ENCODE peak calls at places on chromosomes 11 and 22, in five cellular contexts. N is vagina, I is neural progenitor cell, C is HCT116, L is spleen. X is an unnamed sample. For H3K4me1, the result is how much of the 10 kb centered on the place peaks cover.

GRCh38 chr11:66172146-66172545 is 96.3 kb upstream of the RAB1B start:
- DNase-seq in N (no peak), I (no peak), C (peak), L (no peak), X (no peak)

GRCh38 chr11:76314741-76315090 is 66.2 kb downstream of the THAP12 start:
- DNase-seq in N (no peak), I (no peak), C (no peak), L (no peak), X (no peak)

GRCh38 chr11:76493626-76494539 is 49.1 kb downstream of the EMSY start:
- DNase-seq in N (no peak), I (no peak), C (no peak), L (no peak), X (no peak)

GRCh38 chr22:23903328-23903971 is 9.3 kb downstream of the MIF start:
- DNase-seq in N (no peak), I (no peak), C (no peak), L (no peak), X (no peak)

GRCh38 chr11:71356904-71357303 is 91.3 kb downstream of the DHCR7 start:
- DNase-seq in N (no peak), I (no peak), C (no peak), L (no peak), X (no peak)

GRCh38 chr11:73249304-73249703 is 22.8 kb upstream of the P2RY6 start:
- DNase-seq in N (no peak), I (no peak), C (no peak), L (no peak), X (no peak)

GRCh38 chr22:46192210-46192993 is 42.1 kb downstream of the PPARA start:
- DNase-seq in N (no peak), I (no peak), C (no peak), L (no peak), X (no peak)

GRCh38 chr11:1410366-1411291 is 20.9 kb downstream of the BRSK2 start:
- DNase-seq in N (no peak), I (peak), C (no peak), L (no peak), X (no peak)

GRCh38 chr11:1690167-1691026 is 6.6 kb upstream of the KRTAP5-6 start:
- DNase-seq in N (no peak), I (no peak), C (no peak), L (no peak), X (no peak)

GRCh38 chr11:47565340-47566165 is at the start of gene PTPMT1:
- DNase-seq in N (no peak), I (peak), C (peak), L (peak), X (peak)

GRCh38 chr11:65558002-65558784 is at the start of gene LTBP3:
- DNase-seq in N (no peak), I (peak), C (no peak), L (peak), X (peak)

GRCh38 chr11:48005133-48005532 is 24.8 kb downstream of the PTPRJ start:
- DNase-seq in N (no peak), I (no peak), C (no peak), L (peak), X (no peak)

GRCh38 chr11:6925636-6926207 is 504 bp upstream of the ZNF215 start:
- DNase-seq in N (no peak), I (peak), C (peak), L (no peak), X (no peak)

GRCh38 chr11:57556041-57556440 is 11.4 kb downstream of the UBE2L6 start:
- DNase-seq in N (no peak), I (no peak), C (no peak), L (no peak), X (no peak)

GRCh38 chr11:45994421-45995341 is 72.2 kb downstream of the LARGE2 start:
- DNase-seq in N (no peak), I (peak), C (no peak), L (no peak), X (no peak)

GRCh38 chr22:32794449-32795213 is 6.9 kb upstream of the TIMP3 start:
- DNase-seq in N (no peak), I (no peak), C (peak), L (no peak), X (no peak)

GRCh38 chr11:114257621-114258558 is 38.3 kb upstream of the NNMT start:
- DNase-seq in N (no peak), I (peak), C (no peak), L (peak), X (peak)

GRCh38 chr22:50000587-50001387 is 11.8 kb downstream of the IL17REL start:
- DNase-seq in N (peak), I (no peak), C (no peak), L (no peak), X (peak)

GRCh38 chr22:30238136-30238535 is 8.4 kb downstream of the LIF start:
- DNase-seq in N (no peak), I (no peak), C (no peak), L (no peak), X (no peak)
- H3K4me1 ChIP-seq in N (under half), I (under half), C (half or more), L (under half), X (under half)

GRCh38 chr22:27123880-27124279 is 466.5 kb downstream of the MIAT start:
- DNase-seq in N (no peak), I (no peak), C (no peak), L (no peak), X (no peak)
- H3K27ac ChIP-seq in N (no peak), I (no peak), C (no peak), L (no peak), X (no peak)

GRCh38 chr11:117826832-117827231 is 2.3 kb upstream of the FXYD2 start:
- DNase-seq in N (no peak), I (no peak), C (no peak), L (no peak), X (no peak)

GRCh38 chr11:117827521-117828511 is 3.3 kb upstream of the FXYD2 start:
- DNase-seq in N (no peak), I (no peak), C (no peak), L (peak), X (no peak)

GRCh38 chr11:117825538-117826359 is 1.2 kb upstream of the FXYD2 start:
- DNase-seq in N (no peak), I (no peak), C (no peak), L (peak), X (no peak)

GRCh38 chr11:117824571-117825537 is at the start of gene FXYD2:
- DNase-seq in N (no peak), I (no peak), C (no peak), L (peak), X (peak)

GRCh38 chr11:117826360-117826635 is 1.8 kb upstream of the FXYD2 start:
- DNase-seq in N (no peak), I (no peak), C (no peak), L (no peak), X (no peak)
- H3K4me1 ChIP-seq in N (half or more), I (under half), C (under half), L (half or more), X (under half)

GRCh38 chr11:13261600-13262061 is 16.0 kb upstream of the BMAL1 start:
- DNase-seq in N (no peak), I (no peak), C (peak), L (no peak), X (no peak)
- H3K27ac ChIP-seq in N (peak), I (no peak), C (peak), L (peak), X (peak)

DNA sequence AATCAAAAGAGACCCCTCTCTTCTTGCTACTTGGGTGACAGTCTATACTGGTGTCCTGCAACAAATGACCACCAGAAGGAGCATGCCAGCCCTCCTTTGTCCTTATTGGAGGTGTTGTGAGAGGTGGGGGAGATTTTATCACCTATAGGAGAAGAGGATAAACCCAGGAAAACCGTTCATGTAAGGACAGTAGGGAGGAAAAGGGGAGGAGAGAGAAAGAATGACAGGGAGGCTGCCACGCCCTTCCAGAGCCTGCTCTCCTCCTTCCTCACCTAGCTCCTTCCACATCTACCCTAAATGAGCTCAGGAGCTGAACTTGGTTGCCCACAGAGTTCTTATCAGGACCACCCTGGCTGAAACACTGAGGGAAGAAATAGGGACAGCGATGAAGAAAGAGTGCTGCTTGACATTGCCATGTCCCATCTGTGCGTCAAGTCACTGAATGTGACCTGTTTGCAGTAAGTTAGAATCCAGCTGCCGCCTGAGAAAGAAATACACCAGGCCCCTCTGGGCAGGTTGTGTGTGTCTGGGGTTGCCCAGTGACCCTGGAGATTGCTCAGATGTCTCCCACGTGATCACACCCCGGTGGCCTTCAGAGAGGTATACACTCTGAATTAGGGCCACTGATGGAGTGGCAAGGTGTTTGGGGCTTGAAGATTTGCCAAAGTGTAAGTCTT is 40.4 kb upstream of the ETS1 start:
- DNase-seq in N (peak), I (no peak), C (no peak), L (no peak), X (peak)
- H3K4me1 ChIP-seq in N (under half), I (under half), C (under half), L (half or more), X (under half)

DNA sequence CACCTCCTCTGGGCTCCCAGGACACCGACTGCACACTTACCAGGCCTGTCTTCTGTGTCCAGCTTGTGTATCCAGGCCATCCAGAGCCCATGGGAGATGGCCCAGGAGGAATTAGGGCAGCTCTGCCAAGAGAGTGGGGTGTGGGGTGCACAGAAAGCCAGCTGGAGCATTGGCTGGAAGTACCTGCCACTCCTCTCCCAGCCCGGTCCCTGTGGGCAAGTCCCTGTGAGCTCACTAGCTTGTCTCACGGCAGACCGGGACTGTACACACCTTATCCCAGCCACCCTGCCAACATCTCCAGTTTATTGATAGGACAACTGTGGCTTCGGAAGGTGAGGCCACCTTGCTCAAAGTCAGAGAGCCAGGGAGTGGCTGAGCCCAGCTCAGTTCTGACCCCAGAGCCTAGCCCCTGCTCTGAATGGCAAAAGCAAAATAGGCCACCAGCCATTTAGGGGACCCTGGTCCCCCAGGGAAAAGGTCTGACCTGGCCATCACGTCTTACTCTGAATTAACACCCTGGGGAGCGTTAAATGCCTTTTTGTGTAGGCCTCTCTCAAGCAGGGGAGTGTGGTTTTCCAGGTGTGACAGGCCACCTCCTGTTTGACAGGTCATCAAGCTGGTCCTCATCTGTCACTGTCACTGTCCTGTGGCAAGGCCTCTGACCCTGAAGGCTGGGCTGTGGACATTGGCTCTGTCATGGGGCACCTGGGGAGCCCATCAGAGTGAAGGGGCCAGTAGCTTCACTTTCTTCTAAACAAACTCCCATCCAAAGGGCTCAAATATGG is 15.1 kb downstream of the UQCR10 start:
- DNase-seq in N (no peak), I (no peak), C (no peak), L (no peak), X (peak)
- H3K27ac ChIP-seq in N (peak), I (no peak), C (no peak), L (peak), X (peak)

GRCh38 chr11:62726156-62727006 is 876 bp downstream of the HNRNPUL2 start:
- DNase-seq in N (no peak), I (no peak), C (no peak), L (no peak), X (peak)
- H3K4me1 ChIP-seq in N (half or more), I (under half), C (under half), L (under half), X (under half)

GRCh38 chr11:61782841-61783240 is 9.6 kb downstream of the TMEM258 start:
- DNase-seq in N (no peak), I (no peak), C (no peak), L (peak), X (peak)
- H3K27ac ChIP-seq in N (no peak), I (no peak), C (no peak), L (no peak), X (no peak)

GRCh38 chr11:124761301-124762021 is 629 bp downstream of the ESAM start:
- DNase-seq in N (no peak), I (peak), C (no peak), L (no peak), X (no peak)
- H3K4me1 ChIP-seq in N (half or more), I (under half), C (under half), L (under half), X (under half)

DNA sequence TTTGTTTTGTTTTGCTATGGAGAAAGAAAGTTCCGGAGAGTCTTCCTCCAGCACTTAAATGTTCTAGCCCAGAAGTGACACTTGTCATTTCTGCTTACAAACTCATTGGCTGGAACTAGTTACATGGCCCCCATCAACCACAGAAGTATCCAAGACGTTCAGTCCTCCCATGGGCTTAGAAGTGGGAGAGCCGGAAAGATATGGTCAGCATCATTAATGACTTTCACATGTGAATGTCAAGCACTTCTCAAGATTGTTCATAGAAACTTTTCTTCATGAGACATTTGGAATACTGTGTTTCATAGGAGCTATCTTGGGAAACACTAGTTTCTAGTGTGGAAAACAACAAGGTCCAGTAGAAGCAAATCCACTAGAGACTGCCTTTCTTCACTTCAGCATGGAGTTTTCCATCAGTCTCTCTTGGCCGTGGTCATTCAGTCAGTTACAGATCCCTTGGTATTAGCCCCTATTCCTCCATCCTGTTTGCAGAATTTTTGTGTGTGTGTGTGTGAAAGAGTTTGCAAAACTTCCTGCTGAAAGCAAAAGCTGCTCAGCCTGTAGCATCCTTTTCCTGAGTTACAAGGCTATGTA is 160.9 kb downstream of the C11orf91 start:
- DNase-seq in N (no peak), I (no peak), C (no peak), L (no peak), X (no peak)
- H3K27ac ChIP-seq in N (no peak), I (no peak), C (no peak), L (no peak), X (no peak)

X was measured in right cardiac atrium.